ENCODE peak calls at places on chromosomes 4 and X, in five cellular contexts. J is CD4-positive, CD25-positive, alpha-beta regulatory T cell; S is tibial artery; B is fibroblast of mammary gland; Y is dorsolateral prefrontal cortex. I is an unnamed sample.

GRCh38 chr4:14345356-14345775 is 656.9 kb upstream of the CPEB2 start:
- DNase-seq in Y (no peak), S (no peak), B (peak; percentile 77), J (no peak), I (peak; percentile 3)

GRCh38 chr4:22720091-22720490 is 27.4 kb downstream of the GBA3 start:
- DNase-seq in B (no peak), Y (no peak), J (no peak), S (no peak), I (no peak)

GRCh38 chr4:5366421-5366820 is 315.1 kb downstream of the STK32B start:
- DNase-seq in B (peak; percentile 8), J (no peak), S (no peak), Y (no peak), I (no peak)

GRCh38 chrX:111543212-111543762 is 31.8 kb downstream of the SERTM2 start:
- DNase-seq in Y (no peak), J (no peak), B (no peak), S (no peak), I (no peak)

GRCh38 chr4:153513596-153513995 is 47.4 kb downstream of the TMEM131L start:
- DNase-seq in Y (no peak), J (no peak), S (no peak), B (peak; percentile 77), I (no peak)

GRCh38 chr4:4717692-4718091 is 141.8 kb upstream of the MSX1 start:
- DNase-seq in Y (no peak), S (no peak), B (no peak), J (no peak), I (no peak)

GRCh38 chrX:397575-397974 is 10.9 kb upstream of the PPP2R3B start:
- DNase-seq in B (peak; percentile 27), J (no peak), S (no peak), Y (no peak), I (no peak)

GRCh38 chr4:145734576-145735329 is 54.8 kb downstream of the C4orf51 start:
- DNase-seq in J (no peak), Y (no peak), S (peak; percentile 85), B (peak; percentile 97), I (no peak)

GRCh38 chr4:16862688-16863087 is 35.8 kb downstream of the LDB2 start:
- DNase-seq in Y (no peak), S (no peak), B (peak; percentile 37), J (no peak), I (no peak)

GRCh38 chr4:108492816-108493595 is 127.4 kb upstream of the RPL34 start:
- DNase-seq in Y (no peak), B (peak; percentile 31), J (peak; percentile 6), S (no peak), I (no peak)

GRCh38 chr4:78938474-78938867 is 767 bp downstream of the PAQR3 start:
- DNase-seq in B (no peak), Y (no peak), S (no peak), J (peak; percentile 23), I (no peak)

GRCh38 chr4:10013722-10014121 is 7.6 kb downstream of the SLC2A9 start:
- DNase-seq in B (peak; percentile 25), J (no peak), Y (peak; percentile 52), S (no peak), I (no peak)

GRCh38 chr4:121898150-121898549 is 27.9 kb upstream of the BBS7 start:
- DNase-seq in J (peak; percentile 3), S (no peak), Y (no peak), B (no peak), I (no peak)

GRCh38 chr4:83074086-83074704 is 39.2 kb downstream of the COPS4 start:
- DNase-seq in S (no peak), J (peak; percentile 86), B (peak; percentile 91), Y (no peak), I (no peak)

GRCh38 chrX:7706032-7706431 is 136.9 kb upstream of the VCX start:
- DNase-seq in Y (no peak), B (no peak), J (no peak), S (no peak), I (no peak)

GRCh38 chr4:6889736-6890324 is 19.8 kb upstream of the TBC1D14 start:
- DNase-seq in J (no peak), B (no peak), S (no peak), Y (no peak), I (no peak)

GRCh38 chr4:10180927-10181744 is 64.5 kb upstream of the WDR1 start:
- DNase-seq in Y (no peak), J (peak; percentile 13), S (no peak), B (peak; percentile 44), I (peak; percentile 40)

GRCh38 chr4:71304289-71304850 is 34.5 kb upstream of the SLC4A4 start:
- DNase-seq in S (no peak), Y (no peak), B (no peak), J (no peak), I (no peak)

GRCh38 chr4:164012396-164013027 is 518.0 kb downstream of the TMA16 start:
- DNase-seq in S (no peak), Y (peak; percentile 43), J (peak; percentile 6), B (peak; percentile 34), I (no peak)

GRCh38 chr4:12729384-12729783 is 754.8 kb downstream of the RAB28 start:
- DNase-seq in Y (no peak), B (peak; percentile 37), S (no peak), J (peak; percentile 5), I (no peak)

GRCh38 chr4:70158576-70158975 is 4.5 kb downstream of the PRR27 start:
- DNase-seq in B (no peak), Y (no peak), S (no peak), J (no peak), I (no peak)

GRCh38 chr4:101175896-101176676 is 171.2 kb downstream of the PPP3CA start:
- DNase-seq in Y (no peak), J (no peak), S (no peak), B (no peak), I (no peak)

GRCh38 chr4:139666735-139667266 is 1.2 kb downstream of the MGST2 start:
- DNase-seq in Y (no peak), J (no peak), S (peak; percentile 33), B (peak; percentile 52), I (peak; percentile 77)

GRCh38 chr4:150149381-150149780 is 71.1 kb downstream of the DCLK2 start:
- DNase-seq in Y (no peak), B (peak; percentile 56), J (no peak), S (no peak), I (no peak)

GRCh38 chrX:130197464-130197863 is 25.7 kb downstream of the RAB33A start:
- DNase-seq in J (no peak), B (no peak), Y (no peak), S (no peak), I (no peak)

GRCh38 chr4:73275318-73275654 is 16.7 kb upstream of the ANKRD17 start:
- DNase-seq in Y (no peak), J (no peak), B (no peak), S (no peak), I (no peak)

GRCh38 chrX:1420371-1420770 is 28.5 kb upstream of the SLC25A6 start:
- DNase-seq in J (no peak), Y (no peak), B (no peak), S (no peak), I (no peak)

GRCh38 chr4:40196724-40197281 is at the start of gene RHOH:
- DNase-seq in Y (no peak), J (peak; percentile 85), S (no peak), B (no peak), I (no peak)

GRCh38 chr4:159504634-159505033 is 401.8 kb downstream of the RAPGEF2 start:
- DNase-seq in J (no peak), S (no peak), B (peak; percentile 30), Y (no peak), I (no peak)
- H3K4me3 ChIP-seq in J (no peak overlapping the region), S (no peak overlapping the region), B (no peak overlapping the region), Y (no peak overlapping the region), I (no peak overlapping the region)

GRCh38 chrX:40093586-40093985 is 4.2 kb downstream of the BCOR start:
- DNase-seq in S (no peak), B (no peak), J (no peak), Y (no peak), I (no peak)
- H3K4me3 ChIP-seq in S (peak overlapping the region; percentile 86), B (no peak overlapping the region), J (peak overlapping the region; percentile 37), Y (peak overlapping the region; percentile 67), I (no peak overlapping the region)

DNA sequence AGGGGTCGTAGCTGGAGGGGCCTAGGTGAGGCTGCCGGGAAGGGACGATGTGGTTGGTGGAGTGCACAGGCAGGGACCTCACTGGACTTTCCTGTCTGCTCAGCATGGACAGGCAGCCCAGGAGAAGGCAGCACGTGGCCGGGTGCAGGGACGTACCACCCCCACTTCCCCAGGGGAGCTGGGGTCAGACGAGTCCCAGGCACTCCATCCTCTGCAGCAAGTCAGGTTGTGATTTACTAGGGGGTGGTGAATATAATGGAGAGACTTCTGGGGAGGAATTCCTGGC is 1.5 kb upstream of the CTBP1 start:
- DNase-seq in Y (no peak), J (no peak), B (no peak), S (no peak), I (no peak)
- H3K4me3 ChIP-seq in Y (peak overlapping the region; percentile 78), J (no peak overlapping the region), B (no peak overlapping the region), S (no peak overlapping the region), I (no peak overlapping the region)

GRCh38 chrX:98289726-98290125 is 1406.0 kb downstream of the RPA4 start:
- DNase-seq in B (no peak), S (no peak), J (no peak), Y (no peak), I (no peak)
- H3K4me3 ChIP-seq in B (no peak overlapping the region), S (no peak overlapping the region), J (no peak overlapping the region), Y (no peak overlapping the region), I (no peak overlapping the region)

DNA sequence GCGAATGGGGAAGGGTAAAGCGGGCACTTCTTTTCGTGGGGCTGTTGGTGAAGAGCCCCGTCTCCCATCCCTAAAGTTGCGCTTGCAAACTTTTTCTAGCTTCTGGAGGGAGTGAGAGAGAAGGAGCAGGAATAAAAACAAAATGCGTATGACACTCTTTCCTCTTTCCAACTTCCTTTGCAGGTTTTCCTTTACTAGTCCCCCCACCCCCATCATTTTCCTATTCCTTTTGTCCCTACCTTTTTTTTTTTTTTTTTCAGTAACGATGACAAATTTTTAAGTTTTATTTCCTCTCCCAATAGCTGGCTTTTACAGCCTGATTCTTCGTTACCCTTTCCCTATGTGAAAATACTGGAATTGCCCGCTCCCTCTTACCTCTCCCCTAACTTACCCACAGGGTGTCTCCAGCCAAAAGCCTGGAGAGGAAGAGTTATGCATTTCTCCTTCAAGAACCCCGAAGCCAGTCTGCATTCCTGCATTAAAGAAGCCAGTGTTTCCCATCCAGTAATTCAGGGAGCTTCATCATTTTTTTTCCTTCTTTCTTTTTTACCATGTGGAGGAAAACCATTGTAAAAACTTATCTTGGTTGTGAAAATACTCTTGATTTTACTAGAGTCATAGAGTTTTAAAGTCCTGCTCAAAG is 647 bp upstream of the ARSJ start:
- DNase-seq in B (no peak), Y (no peak), J (no peak), S (no peak), I (no peak)
- H3K4me3 ChIP-seq in B (peak overlapping the region; percentile 94), Y (peak overlapping the region; percentile 65), J (no peak overlapping the region), S (peak overlapping the region; percentile 92), I (no peak overlapping the region)